ENCODE peak calls at places on chromosomes 11 and 22, in eight cellular contexts. F is kidney epithelial cell, R is cardiac fibroblast, I is cardiac muscle cell, T is astrocyte of the spinal cord, X is lower leg skin, S is psoas muscle, L is Peyer's patch. E is an unnamed sample.

GRCh38 chr22:47172771-47173534 is 410.5 kb downstream of the TBC1D22A start:
- DNase-seq in F (no peak), R (no peak), I (no peak), T (no peak), X (peak; percentile 75), S (peak; percentile 30), L (peak; percentile 37), E (no peak)

GRCh38 chr22:27801616-27802388 is at the start of gene MN1:
- DNase-seq in F (no peak), R (peak; percentile 68), I (peak; percentile 77), T (peak; percentile 67), X (no peak), S (peak; percentile 77), L (peak; percentile 62), E (no peak)

GRCh38 chr11:77073328-77074001 is 6.7 kb downstream of the CAPN5 start:
- DNase-seq in F (peak; percentile 63), R (peak; percentile 97), I (peak; percentile 18), T (peak; percentile 90), X (peak; percentile 96), S (peak; percentile 90), L (peak; percentile 94), E (no peak)

GRCh38 chr11:96014234-96014633 is 90.3 kb upstream of the MTMR2 start:
- DNase-seq in F (no peak), R (peak; percentile 78), I (no peak), T (peak; percentile 65), X (no peak), S (no peak), L (no peak), E (no peak)

GRCh38 chr22:39220897-39221850 is 23.6 kb downstream of the PDGFB start:
- DNase-seq in F (no peak), R (peak; percentile 73), I (no peak), T (no peak), X (peak; percentile 79), S (no peak), L (no peak), E (no peak)

GRCh38 chr11:131762346-131763110 is 392.1 kb downstream of the NTM start:
- DNase-seq in F (no peak), R (peak; percentile 44), I (no peak), T (no peak), X (no peak), S (no peak), L (no peak), E (no peak)

GRCh38 chr11:133718238-133718637 is 127.1 kb downstream of the SPATA19 start:
- DNase-seq in F (no peak), R (no peak), I (no peak), T (no peak), X (no peak), S (no peak), L (no peak), E (no peak)

GRCh38 chr11:47967577-47968230 is 12.7 kb upstream of the PTPRJ start:
- DNase-seq in F (no peak), R (peak; percentile 77), I (no peak), T (no peak), X (no peak), S (no peak), L (no peak), E (no peak)

GRCh38 chr11:100930185-100930778 is 199.3 kb downstream of the PGR start:
- DNase-seq in F (no peak), R (peak; percentile 83), I (peak; percentile 72), T (peak; percentile 85), X (no peak), S (no peak), L (no peak), E (no peak)

GRCh38 chr22:42190274-42190673 is 59.7 kb upstream of the CYP2D6 start:
- DNase-seq in F (no peak), R (peak; percentile 34), I (no peak), T (no peak), X (peak; percentile 28), S (no peak), L (no peak), E (no peak)

GRCh38 chr11:84906995-84907394 is 720.1 kb downstream of the DLG2 start:
- DNase-seq in F (no peak), R (peak; percentile 77), I (no peak), T (peak; percentile 7), X (no peak), S (no peak), L (no peak), E (no peak)

GRCh38 chr11:116598556-116598955 is 174.2 kb downstream of the BUD13 start:
- DNase-seq in F (no peak), R (no peak), I (no peak), T (no peak), X (peak; percentile 56), S (no peak), L (no peak), E (no peak)

GRCh38 chr11:33256031-33256807 is 962 bp upstream of the HIPK3 start:
- DNase-seq in F (no peak), R (no peak), I (no peak), T (peak; percentile 12), X (no peak), S (no peak), L (no peak), E (no peak)

GRCh38 chr22:48765595-48765994 is 1062.1 kb downstream of the BRD1 start:
- DNase-seq in F (no peak), R (no peak), I (no peak), T (no peak), X (no peak), S (no peak), L (peak; percentile 27), E (no peak)

GRCh38 chr11:63813563-63814382 is 517 bp downstream of the SPINDOC start:
- DNase-seq in F (no peak), R (peak; percentile 40), I (peak; percentile 73), T (peak; percentile 62), X (peak; percentile 87), S (peak; percentile 71), L (peak; percentile 66), E (no peak)

GRCh38 chr11:12013771-12014170 is 5.3 kb upstream of the DKK3 start:
- DNase-seq in F (no peak), R (peak; percentile 56), I (no peak), T (no peak), X (no peak), S (no peak), L (no peak), E (no peak)

GRCh38 chr11:31947051-31947450 is 135.9 kb upstream of the PAX6 start:
- DNase-seq in F (no peak), R (no peak), I (no peak), T (no peak), X (no peak), S (no peak), L (no peak), E (no peak)

GRCh38 chr22:39254789-39255298 is 10.1 kb upstream of the PDGFB start:
- DNase-seq in F (no peak), R (peak; percentile 80), I (no peak), T (peak; percentile 32), X (no peak), S (peak; percentile 82), L (no peak), E (no peak)

GRCh38 chr11:68843052-68843561 is 1.4 kb upstream of the CPT1A start:
- DNase-seq in F (no peak), R (peak; percentile 28), I (no peak), T (peak; percentile 56), X (no peak), S (no peak), L (peak; percentile 77), E (no peak)

GRCh38 chr11:16299884-16300778 is 56.2 kb downstream of the SOX6 start:
- DNase-seq in F (no peak), R (no peak), I (peak; percentile 34), T (no peak), X (no peak), S (no peak), L (no peak), E (no peak)

GRCh38 chr11:130465259-130465658 is 16.8 kb downstream of the ADAMTS15 start:
- DNase-seq in F (no peak), R (peak; percentile 60), I (no peak), T (peak; percentile 74), X (no peak), S (no peak), L (no peak), E (no peak)

GRCh38 chr11:79466411-79466810 is 25.6 kb upstream of the TENM4 start:
- DNase-seq in F (peak; percentile 47), R (peak; percentile 40), I (no peak), T (peak; percentile 65), X (no peak), S (no peak), L (no peak), E (peak; percentile 33)

GRCh38 chr11:61532136-61533038 is 23.8 kb downstream of the LRRC10B start:
- DNase-seq in F (no peak), R (peak; percentile 36), I (peak; percentile 47), T (no peak), X (no peak), S (no peak), L (peak; percentile 57), E (no peak)

GRCh38 chr11:5691963-5692358 is 2.4 kb downstream of the TRIM22 start:
- DNase-seq in F (no peak), R (no peak), I (no peak), T (no peak), X (no peak), S (no peak), L (no peak), E (no peak)
- H3K4me3 ChIP-seq in F (no peak overlapping the region), R (no peak overlapping the region), I (no peak overlapping the region), T (no peak overlapping the region), X (no peak overlapping the region), S (peak overlapping the region; percentile 62), L (peak overlapping the region; percentile 55), E (no peak overlapping the region)

GRCh38 chr11:66113132-66113856 is 43.2 kb downstream of the PACS1 start:
- DNase-seq in F (peak; percentile 71), R (peak; percentile 94), I (no peak), T (peak; percentile 89), X (no peak), S (no peak), L (no peak), E (no peak)
- TF ChIP-seq CTCF in F (no peak), R (no peak), I (no peak), T (no peak), X (no peak), S (no peak), L (no peak), E (no peak)

DNA sequence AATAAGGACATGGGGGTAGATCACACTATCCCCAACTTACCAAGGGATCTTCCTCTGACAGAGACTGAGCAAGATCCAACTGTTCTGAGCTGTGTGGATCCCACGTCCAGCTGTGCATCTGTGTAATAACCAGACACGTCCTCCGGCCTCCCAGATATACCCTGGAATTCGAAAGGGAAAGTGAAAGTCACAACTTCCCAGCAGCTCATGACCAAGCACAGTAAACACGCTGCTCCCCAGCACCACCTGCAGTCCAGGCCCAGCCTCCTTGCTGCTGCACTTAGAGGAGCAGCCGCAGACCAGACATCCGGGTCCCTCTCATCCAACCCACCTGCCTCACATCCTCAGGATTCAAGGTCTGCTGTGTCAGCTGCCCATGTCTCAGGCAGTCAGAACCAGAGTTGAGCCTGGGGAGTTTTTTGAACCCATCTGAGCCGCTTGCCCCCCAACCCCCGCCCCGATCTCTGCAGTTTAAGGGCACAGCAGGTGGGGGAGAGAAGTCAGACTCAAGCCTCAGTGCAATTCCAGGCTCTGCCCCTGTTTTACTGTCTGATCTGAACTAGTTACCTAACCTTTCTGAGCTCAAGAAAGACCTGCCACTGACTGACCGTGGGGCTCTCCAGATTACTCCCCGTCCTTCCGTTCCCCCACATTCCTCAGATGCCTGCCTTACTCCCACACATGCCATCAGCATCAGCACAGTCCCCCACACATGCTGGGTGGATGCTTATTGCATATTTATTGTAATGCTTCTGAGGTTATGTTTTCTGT is at the start of gene APOL2:
- DNase-seq in F (peak; percentile 83), R (peak; percentile 95), I (peak; percentile 90), T (peak; percentile 95), X (peak; percentile 96), S (peak; percentile 92), L (peak; percentile 96), E (peak; percentile 69)
- H3K4me3 ChIP-seq in F (peak within 1 kb of the TSS; percentile 45), R (peak within 1 kb of the TSS; percentile 82), I (peak within 1 kb of the TSS; percentile 23), T (peak within 1 kb of the TSS; percentile 73), X (peak within 1 kb of the TSS; percentile 60), S (peak within 1 kb of the TSS; percentile 75), L (peak within 1 kb of the TSS; percentile 83), E (peak within 1 kb of the TSS; percentile 81)

GRCh38 chr22:29370556-29370955 is 17.8 kb downstream of the AP1B1 start:
- DNase-seq in F (no peak), R (no peak), I (no peak), T (no peak), X (no peak), S (no peak), L (no peak), E (no peak)
- TF ChIP-seq CTCF in F (no peak), R (no peak), I (no peak), T (no peak), X (no peak), S (no peak), L (no peak), E (no peak)

E was measured in epithelial cell of proximal tubule.